ENCODE peak calls at places on chromosomes 12 and 14, in four cellular contexts. One of them, this sample, is unnamed.

GRCh38 chr12:48356041-48356768 is 5.5 kb upstream of the ZNF641 start:
- DNase-seq in T1000: no peak
- DNase-seq in stimulated activated CD8-positive, alpha-beta memory T cell treated with anti-CD3 and anti-CD28 coated beads, Interleukin-4, amount 100 ng/mL, for 24 hours: no peak
- DNase-seq in stimulated activated CD4-positive, alpha-beta T cell treated with anti-CD3 and anti-CD28 coated beads, TNF-alpha, amount 100 ng/mL, for 4 hours: no peak
- DNase-seq in this sample: no peak

GRCh38 chr14:69822456-69822855 is 25.4 kb upstream of the SLC10A1 start:
- DNase-seq in T1000: no peak
- DNase-seq in stimulated activated CD8-positive, alpha-beta memory T cell treated with anti-CD3 and anti-CD28 coated beads, Interleukin-4, amount 100 ng/mL, for 24 hours: no peak
- DNase-seq in stimulated activated CD4-positive, alpha-beta T cell treated with anti-CD3 and anti-CD28 coated beads, TNF-alpha, amount 100 ng/mL, for 4 hours: no peak
- DNase-seq in this sample: no peak

GRCh38 chr12:68259318-68259940 is 6.0 kb upstream of the IL22 start:
- DNase-seq in T1000: no peak
- DNase-seq in stimulated activated CD8-positive, alpha-beta memory T cell treated with anti-CD3 and anti-CD28 coated beads, Interleukin-4, amount 100 ng/mL, for 24 hours: no peak
- DNase-seq in stimulated activated CD4-positive, alpha-beta T cell treated with anti-CD3 and anti-CD28 coated beads, TNF-alpha, amount 100 ng/mL, for 4 hours: no peak
- DNase-seq in this sample: no peak

GRCh38 chr12:93322784-93323183 is 54.9 kb upstream of the NUDT4 start:
- DNase-seq in T1000: peak
- DNase-seq in stimulated activated CD8-positive, alpha-beta memory T cell treated with anti-CD3 and anti-CD28 coated beads, Interleukin-4, amount 100 ng/mL, for 24 hours: no peak
- DNase-seq in stimulated activated CD4-positive, alpha-beta T cell treated with anti-CD3 and anti-CD28 coated beads, TNF-alpha, amount 100 ng/mL, for 4 hours: no peak
- DNase-seq in this sample: no peak

GRCh38 chr12:65123435-65124063 is 2.4 kb upstream of the WIF1 start:
- DNase-seq in T1000: no peak
- DNase-seq in stimulated activated CD8-positive, alpha-beta memory T cell treated with anti-CD3 and anti-CD28 coated beads, Interleukin-4, amount 100 ng/mL, for 24 hours: no peak
- DNase-seq in stimulated activated CD4-positive, alpha-beta T cell treated with anti-CD3 and anti-CD28 coated beads, TNF-alpha, amount 100 ng/mL, for 4 hours: no peak
- DNase-seq in this sample: no peak

GRCh38 chr12:12890492-12890814 is 909 bp upstream of the GPRC5A start:
- DNase-seq in T1000: no peak
- DNase-seq in stimulated activated CD8-positive, alpha-beta memory T cell treated with anti-CD3 and anti-CD28 coated beads, Interleukin-4, amount 100 ng/mL, for 24 hours: no peak
- DNase-seq in stimulated activated CD4-positive, alpha-beta T cell treated with anti-CD3 and anti-CD28 coated beads, TNF-alpha, amount 100 ng/mL, for 4 hours: no peak
- DNase-seq in this sample: no peak

GRCh38 chr12:106181416-106182114 is 42.8 kb upstream of the NUAK1 start:
- DNase-seq in T1000: no peak
- DNase-seq in stimulated activated CD8-positive, alpha-beta memory T cell treated with anti-CD3 and anti-CD28 coated beads, Interleukin-4, amount 100 ng/mL, for 24 hours: no peak
- DNase-seq in stimulated activated CD4-positive, alpha-beta T cell treated with anti-CD3 and anti-CD28 coated beads, TNF-alpha, amount 100 ng/mL, for 4 hours: no peak
- DNase-seq in this sample: no peak

GRCh38 chr12:69157023-69157655 is 82.2 kb upstream of the CPSF6 start:
- DNase-seq in T1000: peak
- DNase-seq in stimulated activated CD8-positive, alpha-beta memory T cell treated with anti-CD3 and anti-CD28 coated beads, Interleukin-4, amount 100 ng/mL, for 24 hours: peak
- DNase-seq in stimulated activated CD4-positive, alpha-beta T cell treated with anti-CD3 and anti-CD28 coated beads, TNF-alpha, amount 100 ng/mL, for 4 hours: peak
- DNase-seq in this sample: peak

GRCh38 chr14:45252356-45253069 is 489 bp downstream of the MIS18BP1 start:
- DNase-seq in T1000: no peak
- DNase-seq in stimulated activated CD8-positive, alpha-beta memory T cell treated with anti-CD3 and anti-CD28 coated beads, Interleukin-4, amount 100 ng/mL, for 24 hours: no peak
- DNase-seq in stimulated activated CD4-positive, alpha-beta T cell treated with anti-CD3 and anti-CD28 coated beads, TNF-alpha, amount 100 ng/mL, for 4 hours: no peak
- DNase-seq in this sample: no peak

GRCh38 chr14:80658155-80658554 is 283.4 kb downstream of the CEP128 start:
- DNase-seq in T1000: no peak
- DNase-seq in stimulated activated CD8-positive, alpha-beta memory T cell treated with anti-CD3 and anti-CD28 coated beads, Interleukin-4, amount 100 ng/mL, for 24 hours: no peak
- DNase-seq in stimulated activated CD4-positive, alpha-beta T cell treated with anti-CD3 and anti-CD28 coated beads, TNF-alpha, amount 100 ng/mL, for 4 hours: no peak
- DNase-seq in this sample: no peak

GRCh38 chr14:53542692-53543091 is 389.6 kb upstream of the DDHD1 start:
- DNase-seq in T1000: no peak
- DNase-seq in stimulated activated CD8-positive, alpha-beta memory T cell treated with anti-CD3 and anti-CD28 coated beads, Interleukin-4, amount 100 ng/mL, for 24 hours: no peak
- DNase-seq in stimulated activated CD4-positive, alpha-beta T cell treated with anti-CD3 and anti-CD28 coated beads, TNF-alpha, amount 100 ng/mL, for 4 hours: no peak
- DNase-seq in this sample: no peak

GRCh38 chr12:85794551-85794950 is 41.7 kb downstream of the RASSF9 start:
- DNase-seq in T1000: no peak
- DNase-seq in stimulated activated CD8-positive, alpha-beta memory T cell treated with anti-CD3 and anti-CD28 coated beads, Interleukin-4, amount 100 ng/mL, for 24 hours: no peak
- DNase-seq in stimulated activated CD4-positive, alpha-beta T cell treated with anti-CD3 and anti-CD28 coated beads, TNF-alpha, amount 100 ng/mL, for 4 hours: no peak
- DNase-seq in this sample: no peak

GRCh38 chr14:100147181-100147631 is 12.2 kb downstream of the DEGS2 start:
- DNase-seq in T1000: no peak
- DNase-seq in stimulated activated CD8-positive, alpha-beta memory T cell treated with anti-CD3 and anti-CD28 coated beads, Interleukin-4, amount 100 ng/mL, for 24 hours: peak
- DNase-seq in stimulated activated CD4-positive, alpha-beta T cell treated with anti-CD3 and anti-CD28 coated beads, TNF-alpha, amount 100 ng/mL, for 4 hours: no peak
- DNase-seq in this sample: no peak

GRCh38 chr14:76919811-76920571 is 93.8 kb downstream of the LRRC74A start:
- DNase-seq in T1000: peak
- DNase-seq in stimulated activated CD8-positive, alpha-beta memory T cell treated with anti-CD3 and anti-CD28 coated beads, Interleukin-4, amount 100 ng/mL, for 24 hours: no peak
- DNase-seq in stimulated activated CD4-positive, alpha-beta T cell treated with anti-CD3 and anti-CD28 coated beads, TNF-alpha, amount 100 ng/mL, for 4 hours: no peak
- DNase-seq in this sample: no peak

GRCh38 chr12:93419388-93420034 is 22.2 kb downstream of the UBE2N start:
- DNase-seq in T1000: no peak
- DNase-seq in stimulated activated CD8-positive, alpha-beta memory T cell treated with anti-CD3 and anti-CD28 coated beads, Interleukin-4, amount 100 ng/mL, for 24 hours: no peak
- DNase-seq in stimulated activated CD4-positive, alpha-beta T cell treated with anti-CD3 and anti-CD28 coated beads, TNF-alpha, amount 100 ng/mL, for 4 hours: no peak
- DNase-seq in this sample: no peak

GRCh38 chr12:49548822-49549648 is 10.2 kb downstream of the KCNH3 start:
- DNase-seq in T1000: no peak
- DNase-seq in stimulated activated CD8-positive, alpha-beta memory T cell treated with anti-CD3 and anti-CD28 coated beads, Interleukin-4, amount 100 ng/mL, for 24 hours: no peak
- DNase-seq in stimulated activated CD4-positive, alpha-beta T cell treated with anti-CD3 and anti-CD28 coated beads, TNF-alpha, amount 100 ng/mL, for 4 hours: no peak
- DNase-seq in this sample: no peak

GRCh38 chr12:22215467-22216253 is 118.8 kb downstream of the ST8SIA1 start:
- DNase-seq in T1000: no peak
- DNase-seq in stimulated activated CD8-positive, alpha-beta memory T cell treated with anti-CD3 and anti-CD28 coated beads, Interleukin-4, amount 100 ng/mL, for 24 hours: no peak
- DNase-seq in stimulated activated CD4-positive, alpha-beta T cell treated with anti-CD3 and anti-CD28 coated beads, TNF-alpha, amount 100 ng/mL, for 4 hours: no peak
- DNase-seq in this sample: no peak

GRCh38 chr12:64325055-64325454 is 65.5 kb downstream of the C12orf56 start:
- DNase-seq in T1000: no peak
- DNase-seq in stimulated activated CD8-positive, alpha-beta memory T cell treated with anti-CD3 and anti-CD28 coated beads, Interleukin-4, amount 100 ng/mL, for 24 hours: no peak
- DNase-seq in stimulated activated CD4-positive, alpha-beta T cell treated with anti-CD3 and anti-CD28 coated beads, TNF-alpha, amount 100 ng/mL, for 4 hours: no peak
- DNase-seq in this sample: no peak

GRCh38 chr12:17976202-17976601 is 113.8 kb downstream of the RERGL start:
- DNase-seq in T1000: no peak
- DNase-seq in stimulated activated CD8-positive, alpha-beta memory T cell treated with anti-CD3 and anti-CD28 coated beads, Interleukin-4, amount 100 ng/mL, for 24 hours: no peak
- DNase-seq in stimulated activated CD4-positive, alpha-beta T cell treated with anti-CD3 and anti-CD28 coated beads, TNF-alpha, amount 100 ng/mL, for 4 hours: no peak
- DNase-seq in this sample: no peak

This sample was measured in activated CD4-positive, CD25-positive, alpha-beta regulatory T cell.